ENCODE peak calls at places on chromosomes 3 and 15, in eight cellular contexts. S is activated naive CD4-positive, alpha-beta T cell treated with anti-CD3 and anti-CD28 coated beads, Interleukin-2, amount 10 ng/mL, durations not matched to agents 7 days and 5 days; A is GM18507; L is GM12878; B is DMS153; Z is nucleus accumbens; C is Calu3; G is CD4-positive, alpha-beta T cell. W is an unnamed sample.

GRCh38 chr15:77624868-77625267 is 7.8 kb downstream of the LINGO1 start:
- DNase-seq in B (no peak), S (no peak), C (no peak), L (no peak), G (no peak), A (no peak), Z (no peak), W (no peak)

GRCh38 chr3:121063628-121064027 is 155.6 kb downstream of the STXBP5L start:
- DNase-seq in Z (no peak), C (no peak), G (no peak), B (no peak), L (no peak), A (no peak), S (no peak), W (no peak)

GRCh38 chr3:111676177-111677021 is 81.3 kb upstream of the ZBED2 start:
- DNase-seq in Z (no peak), A (no peak), G (no peak), S (peak; percentile 33), L (no peak), C (peak; percentile 78), B (no peak), W (no peak)

GRCh38 chr15:98958918-98959639 is 48.5 kb downstream of the PGPEP1L start:
- DNase-seq in G (no peak), S (no peak), C (no peak), B (no peak), L (no peak), A (no peak), Z (no peak), W (no peak)

GRCh38 chr15:65373163-65373651 is 4.6 kb downstream of the IGDCC3 start:
- DNase-seq in S (no peak), B (no peak), L (no peak), A (no peak), Z (no peak), C (no peak), G (no peak), W (no peak)

GRCh38 chr15:86444527-86444926 is 364.9 kb downstream of the AGBL1 start:
- DNase-seq in A (no peak), S (no peak), C (no peak), G (no peak), L (no peak), Z (no peak), B (no peak), W (no peak)

GRCh38 chr3:52534281-52535183 is 875 bp upstream of the NT5DC2 start:
- DNase-seq in Z (no peak), C (no peak), L (no peak), S (peak; percentile 20), G (no peak), B (peak; percentile 27), A (no peak), W (no peak)

GRCh38 chr3:64445318-64446300 is 220.3 kb upstream of the PRICKLE2 start:
- DNase-seq in Z (peak; percentile 52), L (no peak), B (no peak), C (peak; percentile 55), G (no peak), A (no peak), S (no peak), W (no peak)

GRCh38 chr15:49145651-49146609 is 9.5 kb downstream of the COPS2 start:
- DNase-seq in B (peak; percentile 0), Z (peak; percentile 1), A (no peak), C (peak; percentile 60), G (no peak), S (peak; percentile 54), L (no peak), W (no peak)

GRCh38 chr3:192899540-192899982 is 18.1 kb downstream of the MB21D2 start:
- DNase-seq in Z (no peak), B (no peak), L (no peak), C (no peak), S (no peak), G (no peak), A (no peak), W (no peak)

GRCh38 chr3:113223831-113224240 is 12.5 kb downstream of the BOC start:
- DNase-seq in B (no peak), L (no peak), A (peak; percentile 37), S (peak; percentile 61), Z (no peak), G (no peak), C (no peak), W (no peak)

GRCh38 chr3:44171891-44172290 is 69.8 kb upstream of the TOPAZ1 start:
- DNase-seq in C (no peak), G (no peak), B (no peak), L (no peak), Z (no peak), A (no peak), S (no peak), W (no peak)

GRCh38 chr3:32176989-32177701 is 61.3 kb upstream of the CMTM8 start:
- DNase-seq in C (peak; percentile 83), S (peak; percentile 66), L (peak; percentile 15), Z (peak; percentile 7), A (no peak), G (peak; percentile 23), B (no peak), W (peak; percentile 85)

GRCh38 chr3:125375950-125376679 is 990 bp upstream of the ZNF148 start:
- DNase-seq in S (no peak), A (no peak), L (no peak), Z (no peak), G (no peak), C (no peak), B (no peak), W (no peak)

GRCh38 chr3:126415661-126416591 is 21.2 kb downstream of the CFAP100 start:
- DNase-seq in A (no peak), L (no peak), C (no peak), Z (no peak), B (no peak), S (no peak), G (no peak), W (no peak)

GRCh38 chr3:32837789-32838188 is 20.0 kb downstream of the TRIM71 start:
- DNase-seq in B (no peak), S (no peak), L (no peak), Z (no peak), C (no peak), G (no peak), A (no peak), W (no peak)

GRCh38 chr3:115403791-115404190 is 219.5 kb upstream of the GAP43 start:
- DNase-seq in L (no peak), S (no peak), G (no peak), A (no peak), B (no peak), C (no peak), Z (no peak), W (no peak)

GRCh38 chr15:41286665-41287333 is 45.6 kb downstream of the OIP5 start:
- DNase-seq in B (no peak), G (no peak), S (no peak), L (no peak), A (no peak), Z (no peak), C (no peak), W (no peak)

GRCh38 chr15:67077641-67078215 is 12.3 kb downstream of the SMAD3 start:
- DNase-seq in Z (no peak), A (no peak), B (no peak), L (no peak), G (no peak), C (no peak), S (no peak), W (no peak)

GRCh38 chr15:92937880-92938279 is 37.8 kb downstream of the CHD2 start:
- DNase-seq in C (no peak), S (no peak), G (no peak), L (no peak), B (no peak), A (no peak), Z (no peak), W (no peak)

GRCh38 chr3:149199474-149199873 is 22.2 kb downstream of the CP start:
- DNase-seq in B (peak; percentile 76), C (no peak), G (no peak), L (no peak), S (no peak), Z (no peak), A (no peak), W (no peak)

GRCh38 chr3:176739169-176739568 is 458.1 kb downstream of the TBL1XR1 start:
- DNase-seq in Z (no peak), L (no peak), C (no peak), G (no peak), A (no peak), B (no peak), S (no peak), W (no peak)

GRCh38 chr3:4834403-4834866 is 144.8 kb upstream of the BHLHE40 start:
- DNase-seq in G (peak; percentile 72), C (no peak), A (peak; percentile 43), L (no peak), S (peak; percentile 84), Z (no peak), B (no peak), W (peak; percentile 59)

GRCh38 chr15:77276943-77277342 is 143.0 kb downstream of the PEAK1 start:
- DNase-seq in Z (no peak), B (no peak), G (no peak), S (no peak), L (no peak), C (no peak), A (no peak), W (no peak)

GRCh38 chr15:41610048-41610447 is 50.2 kb upstream of the MGA start:
- DNase-seq in S (no peak), B (no peak), Z (no peak), G (no peak), A (no peak), C (no peak), L (no peak), W (no peak)

GRCh38 chr15:71538922-71539321 is 271.4 kb upstream of the NR2E3 start:
- DNase-seq in G (no peak), A (no peak), B (no peak), Z (no peak), S (no peak), L (no peak), C (no peak), W (no peak)

GRCh38 chr15:80870893-80871292 is 91.7 kb downstream of the CEMIP start:
- DNase-seq in C (no peak), S (no peak), L (no peak), A (no peak), B (no peak), Z (no peak), G (no peak), W (no peak)

GRCh38 chr3:155741598-155741997 is 3.3 kb downstream of the PLCH1 start:
- DNase-seq in Z (no peak), S (no peak), A (no peak), B (no peak), L (no peak), C (no peak), G (no peak), W (no peak)

GRCh38 chr3:31505353-31506048 is 27.2 kb upstream of the STT3B start:
- DNase-seq in L (no peak), S (no peak), A (no peak), C (no peak), G (no peak), Z (no peak), B (no peak), W (no peak)

GRCh38 chr15:96200357-96200972 is 130.0 kb upstream of the NR2F2 start:
- DNase-seq in S (no peak), G (no peak), B (no peak), Z (no peak), C (no peak), A (no peak), L (no peak), W (no peak)

GRCh38 chr3:159586587-159587202 is 401.9 kb upstream of the IL12A start:
- DNase-seq in A (no peak), L (no peak), B (no peak), Z (peak; percentile 2), G (no peak), C (peak; percentile 61), S (no peak), W (no peak)

GRCh38 chr15:77633913-77634265 is 1.2 kb upstream of the LINGO1 start:
- DNase-seq in L (no peak), C (no peak), Z (no peak), S (no peak), B (no peak), G (no peak), A (no peak), W (no peak)

GRCh38 chr3:115239717-115240116 is 92.6 kb upstream of the ZBTB20 start:
- DNase-seq in A (no peak), L (no peak), S (no peak), Z (peak; percentile 71), G (no peak), C (peak; percentile 29), B (peak; percentile 99), W (no peak)

GRCh38 chr3:15331606-15332404 is 581 bp downstream of the SH3BP5 start:
- DNase-seq in L (no peak), B (no peak), S (peak; percentile 54), G (peak; percentile 40), A (no peak), Z (peak; percentile 57), C (peak; percentile 8), W (peak; percentile 37)